ENCODE peak calls at places on chromosomes 11 and 22, in five cellular contexts. J is dermis blood vessel endothelial cell, D is NCI-H774, L is ascending aorta, K is amniotic stem cell. Q is an unnamed sample.

GRCh38 chr11:111946499-111946898 is 9.4 kb downstream of the DIXDC1 start:
- DNase-seq in J (no peak), D (no peak), L (peak; percentile 76), K (no peak), Q (no peak)

GRCh38 chr11:111324277-111324720 is 26.0 kb downstream of the POU2AF3 start:
- DNase-seq in J (no peak), D (no peak), L (peak; percentile 78), K (peak; percentile 14), Q (no peak)

GRCh38 chr11:120121914-120122473 is 15.9 kb downstream of the TRIM29 start:
- DNase-seq in J (no peak), D (no peak), L (no peak), K (no peak), Q (no peak)

GRCh38 chr22:48431014-48431413 is 1396.7 kb downstream of the BRD1 start:
- DNase-seq in J (no peak), D (no peak), L (peak; percentile 33), K (no peak), Q (no peak)

GRCh38 chr11:72668645-72669347 is 5.4 kb downstream of the PDE2A start:
- DNase-seq in J (no peak), D (no peak), L (no peak), K (no peak), Q (no peak)

GRCh38 chr11:109048098-109048497 is 373.9 kb upstream of the C11orf87 start:
- DNase-seq in J (no peak), D (no peak), L (no peak), K (no peak), Q (no peak)

GRCh38 chr11:44116433-44116832 is 21.0 kb downstream of the EXT2 start:
- DNase-seq in J (no peak), D (no peak), L (no peak), K (no peak), Q (no peak)

GRCh38 chr11:64868904-64869570 is 9.4 kb downstream of the EHD1 start:
- DNase-seq in J (peak; percentile 95), D (no peak), L (no peak), K (no peak), Q (peak; percentile 64)

GRCh38 chr11:117874910-117875396 is 1.5 kb downstream of the FXYD6 start:
- DNase-seq in J (no peak), D (no peak), L (no peak), K (no peak), Q (no peak)

GRCh38 chr11:96696736-96697135 is 306.9 kb downstream of the JRKL start:
- DNase-seq in J (no peak), D (no peak), L (no peak), K (no peak), Q (no peak)

GRCh38 chr11:13054278-13054677 is 45.2 kb downstream of the RASSF10 start:
- DNase-seq in J (no peak), D (no peak), L (no peak), K (no peak), Q (no peak)

GRCh38 chr11:114340311-114341131 is 44.3 kb downstream of the NNMT start:
- DNase-seq in J (peak; percentile 85), D (peak; percentile 69), L (peak; percentile 79), K (peak; percentile 77), Q (peak; percentile 45)

Q was measured in non-pigmented ciliary epithelial cell.